ENCODE peak calls at places on chromosomes 11 and 22, in five cellular contexts. One of them, this sample, is unnamed.

GRCh38 chr11:57324154-57324885 is 432 bp downstream of the TNKS1BP1 start:
- DNase-seq in heart left ventricle: peak
- DNase-seq in astrocyte of the spinal cord: peak
- DNase-seq in cardiac fibroblast: peak
- DNase-seq in GM12865: peak
- DNase-seq in this sample: peak

GRCh38 chr11:83523676-83524075 is 237.5 kb upstream of the CCDC90B start:
- DNase-seq in astrocyte of the spinal cord: no peak
- DNase-seq in GM12865: peak
- DNase-seq in heart left ventricle: no peak
- DNase-seq in cardiac fibroblast: no peak
- DNase-seq in this sample: no peak

GRCh38 chr11:65353900-65354264 is 669 bp upstream of the TIGD3 start:
- DNase-seq in heart left ventricle: no peak
- DNase-seq in cardiac fibroblast: no peak
- DNase-seq in astrocyte of the spinal cord: no peak
- DNase-seq in GM12865: no peak
- DNase-seq in this sample: no peak

GRCh38 chr22:35400335-35400680 is 368 bp downstream of the MCM5 start:
- DNase-seq in astrocyte of the spinal cord: no peak
- DNase-seq in cardiac fibroblast: no peak
- DNase-seq in GM12865: peak
- DNase-seq in heart left ventricle: no peak
- DNase-seq in this sample: no peak

GRCh38 chr11:65786008-65786785 is 666 bp upstream of the OVOL1 start:
- DNase-seq in astrocyte of the spinal cord: no peak
- DNase-seq in heart left ventricle: no peak
- DNase-seq in cardiac fibroblast: no peak
- DNase-seq in GM12865: no peak
- DNase-seq in this sample: no peak

GRCh38 chr11:81112718-81113117 is 1620.9 kb downstream of the FAM181B start:
- DNase-seq in cardiac fibroblast: no peak
- DNase-seq in astrocyte of the spinal cord: no peak
- DNase-seq in GM12865: no peak
- DNase-seq in heart left ventricle: no peak
- DNase-seq in this sample: no peak

GRCh38 chr11:6298605-6299004 is 21.7 kb downstream of the CAVIN3 start:
- DNase-seq in astrocyte of the spinal cord: no peak
- DNase-seq in GM12865: peak
- DNase-seq in cardiac fibroblast: peak
- DNase-seq in heart left ventricle: peak
- DNase-seq in this sample: peak

GRCh38 chr11:125454047-125454446 is 42.0 kb downstream of the FEZ1 start:
- DNase-seq in astrocyte of the spinal cord: no peak
- DNase-seq in GM12865: no peak
- DNase-seq in heart left ventricle: no peak
- DNase-seq in cardiac fibroblast: no peak
- DNase-seq in this sample: no peak

GRCh38 chr11:135006800-135007199 is 594.8 kb upstream of the B3GAT1 start:
- DNase-seq in heart left ventricle: no peak
- DNase-seq in cardiac fibroblast: no peak
- DNase-seq in GM12865: no peak
- DNase-seq in astrocyte of the spinal cord: no peak
- DNase-seq in this sample: no peak

GRCh38 chr11:78359921-78360320 is 57.7 kb downstream of the GAB2 start:
- DNase-seq in GM12865: no peak
- DNase-seq in heart left ventricle: no peak
- DNase-seq in astrocyte of the spinal cord: no peak
- DNase-seq in cardiac fibroblast: no peak
- DNase-seq in this sample: no peak

GRCh38 chr11:78364128-78364751 is 53.4 kb downstream of the GAB2 start:
- DNase-seq in astrocyte of the spinal cord: no peak
- DNase-seq in cardiac fibroblast: no peak
- DNase-seq in heart left ventricle: no peak
- DNase-seq in GM12865: no peak
- DNase-seq in this sample: no peak

GRCh38 chr11:78363018-78363619 is 54.5 kb downstream of the GAB2 start:
- DNase-seq in GM12865: no peak
- DNase-seq in heart left ventricle: no peak
- DNase-seq in astrocyte of the spinal cord: no peak
- DNase-seq in cardiac fibroblast: no peak
- DNase-seq in this sample: no peak

GRCh38 chr11:78365381-78365792 is 52.2 kb downstream of the GAB2 start:
- DNase-seq in astrocyte of the spinal cord: no peak
- DNase-seq in heart left ventricle: no peak
- DNase-seq in cardiac fibroblast: peak
- DNase-seq in GM12865: no peak
- DNase-seq in this sample: no peak

DNA sequence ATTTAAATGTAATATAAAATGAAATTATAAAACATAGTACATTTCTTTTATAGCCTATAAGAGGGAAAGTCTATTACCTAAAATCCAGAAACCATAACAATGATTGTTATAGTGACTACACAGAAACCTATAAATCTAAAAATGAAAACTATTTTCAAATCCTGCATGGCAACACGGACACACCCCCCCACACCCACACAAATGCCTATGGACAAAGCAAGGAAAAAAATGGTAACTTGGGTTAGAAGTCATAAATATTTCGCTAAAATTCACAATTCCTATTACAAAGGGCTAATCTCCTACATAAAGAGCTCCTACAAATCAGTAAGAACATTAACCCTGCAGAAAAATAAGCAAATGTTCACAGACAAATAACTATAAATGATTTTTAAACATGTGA is 56.4 kb downstream of the GAB2 start:
- DNase-seq in heart left ventricle: no peak
- DNase-seq in GM12865: no peak
- DNase-seq in cardiac fibroblast: no peak
- DNase-seq in astrocyte of the spinal cord: no peak
- DNase-seq in this sample: no peak
- TF ChIP-seq CTCF in heart left ventricle: no peak
- TF ChIP-seq CTCF in GM12865: no peak
- TF ChIP-seq CTCF in cardiac fibroblast: no peak
- TF ChIP-seq CTCF in astrocyte of the spinal cord: no peak
- TF ChIP-seq CTCF in this sample: no peak

GRCh38 chr11:10076458-10077141 is 217.4 kb downstream of the SBF2 start:
- DNase-seq in cardiac fibroblast: peak
- DNase-seq in astrocyte of the spinal cord: peak
- DNase-seq in GM12865: peak
- DNase-seq in heart left ventricle: peak
- DNase-seq in this sample: peak
- TF ChIP-seq CTCF in cardiac fibroblast: peak
- TF ChIP-seq CTCF in astrocyte of the spinal cord: peak
- TF ChIP-seq CTCF in GM12865: peak
- TF ChIP-seq CTCF in heart left ventricle: peak
- TF ChIP-seq CTCF in this sample: peak

GRCh38 chr11:45180158-45180887 is 33.9 kb downstream of the PRDM11 start:
- DNase-seq in cardiac fibroblast: peak
- DNase-seq in GM12865: peak
- DNase-seq in heart left ventricle: peak
- DNase-seq in astrocyte of the spinal cord: no peak
- DNase-seq in this sample: no peak
- TF ChIP-seq CTCF in cardiac fibroblast: peak
- TF ChIP-seq CTCF in GM12865: peak
- TF ChIP-seq CTCF in heart left ventricle: peak
- TF ChIP-seq CTCF in astrocyte of the spinal cord: peak
- TF ChIP-seq CTCF in this sample: peak

GRCh38 chr22:37549704-37550059 is 10.6 kb upstream of the CDC42EP1 start:
- DNase-seq in cardiac fibroblast: peak
- DNase-seq in astrocyte of the spinal cord: peak
- DNase-seq in GM12865: no peak
- DNase-seq in heart left ventricle: no peak
- DNase-seq in this sample: peak
- TF ChIP-seq CTCF in cardiac fibroblast: peak
- TF ChIP-seq CTCF in astrocyte of the spinal cord: peak
- TF ChIP-seq CTCF in GM12865: no peak
- TF ChIP-seq CTCF in heart left ventricle: peak
- TF ChIP-seq CTCF in this sample: peak

GRCh38 chr22:39319284-39320170 is at the start of gene RPL3:
- DNase-seq in heart left ventricle: peak
- DNase-seq in GM12865: peak
- DNase-seq in astrocyte of the spinal cord: peak
- DNase-seq in cardiac fibroblast: peak
- DNase-seq in this sample: peak
- TF ChIP-seq CTCF in heart left ventricle: peak
- TF ChIP-seq CTCF in GM12865: no peak
- TF ChIP-seq CTCF in astrocyte of the spinal cord: no peak
- TF ChIP-seq CTCF in cardiac fibroblast: peak
- TF ChIP-seq CTCF in this sample: no peak

GRCh38 chr11:87722756-87723599 is 452.3 kb downstream of the RAB38 start:
- DNase-seq in cardiac fibroblast: peak
- DNase-seq in astrocyte of the spinal cord: no peak
- DNase-seq in GM12865: peak
- DNase-seq in heart left ventricle: no peak
- DNase-seq in this sample: peak
- TF ChIP-seq CTCF in cardiac fibroblast: peak
- TF ChIP-seq CTCF in astrocyte of the spinal cord: peak
- TF ChIP-seq CTCF in GM12865: peak
- TF ChIP-seq CTCF in heart left ventricle: peak
- TF ChIP-seq CTCF in this sample: peak

DNA sequence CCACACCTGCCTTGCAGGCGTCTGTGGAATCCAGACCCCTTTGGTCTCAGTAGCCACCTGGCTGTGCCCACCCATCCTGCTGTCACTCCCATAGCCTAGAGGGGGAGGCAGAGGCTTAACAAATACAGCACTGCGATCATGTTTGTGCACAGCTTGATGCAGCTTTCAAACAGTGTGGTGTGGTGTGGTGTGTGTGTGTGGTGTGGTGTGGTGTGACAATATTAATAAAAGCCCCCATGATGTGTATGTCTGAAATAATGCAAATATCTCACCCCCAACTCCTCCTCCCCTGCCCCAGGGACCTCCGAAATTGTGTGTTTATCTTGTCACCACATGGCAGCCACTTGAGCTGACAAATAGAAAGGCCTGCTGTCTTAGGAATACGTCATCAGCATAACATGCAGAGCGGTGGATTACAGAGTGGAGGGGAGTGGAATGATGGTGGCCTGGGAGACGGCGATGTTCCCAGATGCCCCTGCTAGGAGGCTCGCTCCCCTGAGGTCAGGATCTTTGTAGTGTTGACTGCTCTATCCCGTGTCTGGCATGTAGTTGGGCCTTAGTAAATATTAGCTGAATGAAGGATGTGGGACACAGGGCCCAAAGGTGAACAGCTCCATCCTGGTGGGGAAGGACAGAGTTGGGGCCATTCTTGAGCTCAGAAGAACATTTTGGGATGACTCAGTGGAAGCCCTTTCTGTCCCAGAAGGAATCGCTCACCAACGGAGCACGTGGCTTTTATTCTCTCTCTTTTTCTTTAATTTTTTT is 2.8 kb downstream of the PDXP start:
- DNase-seq in heart left ventricle: no peak
- DNase-seq in astrocyte of the spinal cord: peak
- DNase-seq in GM12865: peak
- DNase-seq in cardiac fibroblast: peak
- DNase-seq in this sample: peak
- TF ChIP-seq CTCF in heart left ventricle: peak
- TF ChIP-seq CTCF in astrocyte of the spinal cord: peak
- TF ChIP-seq CTCF in GM12865: peak
- TF ChIP-seq CTCF in cardiac fibroblast: peak
- TF ChIP-seq CTCF in this sample: peak

GRCh38 chr11:112352907-112353306 is 92.2 kb upstream of the PLET1 start:
- DNase-seq in cardiac fibroblast: no peak
- DNase-seq in astrocyte of the spinal cord: no peak
- DNase-seq in GM12865: no peak
- DNase-seq in heart left ventricle: no peak
- DNase-seq in this sample: peak

GRCh38 chr11:112361396-112361795 is 100.7 kb upstream of the PLET1 start:
- DNase-seq in GM12865: no peak
- DNase-seq in heart left ventricle: no peak
- DNase-seq in astrocyte of the spinal cord: no peak
- DNase-seq in cardiac fibroblast: no peak
- DNase-seq in this sample: no peak

GRCh38 chr11:112354364-112354763 is 93.7 kb upstream of the PLET1 start:
- DNase-seq in astrocyte of the spinal cord: no peak
- DNase-seq in heart left ventricle: no peak
- DNase-seq in GM12865: no peak
- DNase-seq in cardiac fibroblast: no peak
- DNase-seq in this sample: no peak

GRCh38 chr11:112357488-112357887 is 96.8 kb upstream of the PLET1 start:
- DNase-seq in astrocyte of the spinal cord: no peak
- DNase-seq in cardiac fibroblast: no peak
- DNase-seq in heart left ventricle: no peak
- DNase-seq in GM12865: no peak
- DNase-seq in this sample: no peak

DNA sequence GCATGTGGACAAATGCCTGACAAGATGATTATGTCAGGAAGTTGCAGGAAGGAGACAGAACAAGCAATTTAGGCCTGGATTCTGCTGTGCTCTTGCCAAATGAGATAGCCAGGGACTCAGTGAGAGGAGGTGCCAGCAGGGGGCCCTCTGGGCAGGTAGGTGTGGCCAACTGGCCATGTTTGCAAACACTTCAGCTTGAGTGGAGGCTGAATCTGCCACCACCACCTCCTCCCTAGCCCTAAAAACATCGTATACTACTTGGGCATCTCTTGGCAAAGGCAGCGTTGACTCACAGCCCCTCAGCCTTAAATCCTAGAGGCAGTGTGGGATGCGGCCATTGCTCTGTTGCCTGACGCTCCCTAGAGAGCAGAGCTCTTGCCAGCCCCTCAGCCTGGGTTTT is 95.1 kb upstream of the PLET1 start:
- DNase-seq in cardiac fibroblast: peak
- DNase-seq in heart left ventricle: peak
- DNase-seq in GM12865: peak
- DNase-seq in astrocyte of the spinal cord: no peak
- DNase-seq in this sample: peak
- TF ChIP-seq CTCF in cardiac fibroblast: peak
- TF ChIP-seq CTCF in heart left ventricle: peak
- TF ChIP-seq CTCF in GM12865: peak
- TF ChIP-seq CTCF in astrocyte of the spinal cord: peak
- TF ChIP-seq CTCF in this sample: peak

DNA sequence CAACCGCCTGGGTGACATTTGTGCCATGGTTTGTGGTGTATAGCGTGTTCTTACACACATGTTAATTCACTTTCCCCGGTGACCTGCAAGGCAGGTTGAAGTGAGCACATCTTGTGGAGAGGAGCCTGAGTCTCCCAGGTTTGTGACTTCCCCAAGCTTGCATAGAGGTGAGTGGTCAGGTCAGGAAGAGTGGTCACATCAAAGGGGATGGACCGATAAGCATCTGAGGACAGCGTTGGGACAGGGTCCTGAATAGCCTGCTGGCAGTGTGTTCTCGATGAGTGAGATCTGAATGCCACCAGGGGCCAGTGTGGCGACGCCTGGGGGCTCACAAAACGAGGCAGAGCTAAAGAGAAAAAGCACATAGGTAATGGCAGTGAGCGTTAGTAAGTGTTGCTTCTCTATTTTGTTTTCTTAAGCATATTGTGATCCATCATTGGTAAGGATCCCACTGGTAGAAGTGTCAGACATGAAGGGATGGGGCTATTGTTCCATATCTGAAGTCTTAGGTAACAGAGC is 154.6 kb downstream of the GRIK4 start:
- DNase-seq in astrocyte of the spinal cord: no peak
- DNase-seq in GM12865: peak
- DNase-seq in heart left ventricle: no peak
- DNase-seq in cardiac fibroblast: no peak
- DNase-seq in this sample: no peak
- TF ChIP-seq CTCF in astrocyte of the spinal cord: no peak
- TF ChIP-seq CTCF in GM12865: peak
- TF ChIP-seq CTCF in heart left ventricle: no peak
- TF ChIP-seq CTCF in cardiac fibroblast: no peak
- TF ChIP-seq CTCF in this sample: no peak